ENCODE peak calls at places on chromosomes 3 and 15, in nine cellular contexts. K is stimulated activated CD8-positive, alpha-beta memory T cell treated with anti-CD3 and anti-CD28 coated beads, Interleukin-15, amount 100 ng/mL, for 24 hours; U is nephron progenitor cell; B is activated naive CD4-positive, alpha-beta T cell treated with anti-CD3 and anti-CD28 coated beads, Interleukin-2, amount 50 U/mL, for 16 hours; G is Ammon's horn; N is NCI-H345; F is OCI-LY7; S is upper lobe of right lung; X is fibroblast of lung. D is an unnamed sample.

GRCh38 chr15:31871159-31871886 is 159.0 kb upstream of the CHRNA7 start:
- DNase-seq in G (no peak), N (peak), F (peak), B (peak), X (no peak), S (no peak), K (no peak), U (no peak), D (no peak)

GRCh38 chr3:178127221-178127620 is 409.0 kb upstream of the KCNMB2 start:
- DNase-seq in F (no peak), K (no peak), B (no peak), U (no peak), N (no peak), G (no peak), S (no peak), X (no peak), D (no peak)

GRCh38 chr3:152403632-152404066 is 134.9 kb downstream of the MBNL1 start:
- DNase-seq in X (peak), K (no peak), B (no peak), G (peak), N (no peak), U (peak), S (peak), F (no peak), D (no peak)

GRCh38 chr3:186975726-186976125 is 45.4 kb downstream of the ST6GAL1 start:
- DNase-seq in G (no peak), S (no peak), F (no peak), B (no peak), X (no peak), N (no peak), K (no peak), U (no peak), D (no peak)

GRCh38 chr15:78761020-78761419 is 50.2 kb downstream of the ADAMTS7 start:
- DNase-seq in X (no peak), B (no peak), U (peak), S (peak), K (no peak), N (no peak), F (no peak), G (no peak), D (no peak)

GRCh38 chr3:113747719-113748046 is 848 bp downstream of the ATP6V1A start:
- DNase-seq in K (no peak), X (no peak), F (peak), U (no peak), G (peak), B (peak), N (no peak), S (no peak), D (no peak)

GRCh38 chr3:27326211-27326948 is 42.8 kb downstream of the NEK10 start:
- DNase-seq in U (no peak), S (no peak), X (peak), N (no peak), F (no peak), K (no peak), G (no peak), B (no peak), D (no peak)

GRCh38 chr3:138477120-138477519 is 42.7 kb downstream of the ESYT3 start:
- DNase-seq in X (no peak), B (no peak), S (peak), N (no peak), K (no peak), U (no peak), F (no peak), G (no peak), D (no peak)

GRCh38 chr3:29186982-29187718 is 93.7 kb upstream of the RBMS3 start:
- DNase-seq in S (no peak), F (no peak), G (no peak), U (no peak), N (no peak), X (peak), K (no peak), B (no peak), D (no peak)

GRCh38 chr3:71972031-71972430 is 187.1 kb upstream of the PROK2 start:
- DNase-seq in G (no peak), B (no peak), S (no peak), N (peak), X (no peak), K (no peak), F (peak), U (no peak), D (no peak)

GRCh38 chr3:48222616-48223513 is at the start of gene CAMP:
- DNase-seq in U (no peak), X (peak), S (peak), F (peak), G (peak), K (no peak), B (no peak), N (peak), D (peak)

GRCh38 chr3:184240384-184241140 is 8.2 kb downstream of the ALG3 start:
- DNase-seq in G (no peak), F (peak), S (no peak), U (peak), B (no peak), K (no peak), N (no peak), X (peak), D (no peak)

GRCh38 chr3:117045143-117045542 is 335.6 kb downstream of the TUSC7 start:
- DNase-seq in S (no peak), K (no peak), G (peak), X (no peak), B (no peak), N (no peak), U (peak), F (no peak), D (no peak)

GRCh38 chr3:107800705-107801104 is 277.9 kb downstream of the BBX start:
- DNase-seq in S (no peak), N (no peak), B (no peak), G (peak), U (no peak), X (no peak), K (no peak), F (no peak), D (no peak)

GRCh38 chr3:39180183-39180545 is 12.2 kb downstream of the XIRP1 start:
- DNase-seq in B (no peak), S (no peak), G (no peak), F (no peak), N (no peak), X (no peak), U (no peak), K (no peak), D (no peak)

GRCh38 chr3:60912142-60912541 is 339.1 kb downstream of the FHIT start:
- DNase-seq in B (no peak), G (no peak), X (no peak), K (no peak), N (no peak), F (no peak), S (no peak), U (no peak), D (no peak)

GRCh38 chr15:92648190-92648875 is 7.2 kb downstream of the FAM174B start:
- DNase-seq in U (no peak), B (no peak), N (no peak), F (no peak), K (no peak), X (no peak), G (no peak), S (no peak), D (no peak)

GRCh38 chr3:134328147-134328591 is 46.1 kb downstream of the AMOTL2 start:
- DNase-seq in N (no peak), G (no peak), U (no peak), K (no peak), X (peak), F (no peak), S (no peak), B (no peak), D (peak)

GRCh38 chr3:81585057-81585456 is 176.4 kb downstream of the GBE1 start:
- DNase-seq in S (no peak), U (no peak), X (no peak), G (no peak), B (no peak), K (no peak), F (no peak), N (no peak), D (no peak)

GRCh38 chr3:94301346-94301745 is 238.5 kb downstream of the NSUN3 start:
- DNase-seq in B (no peak), K (no peak), U (no peak), X (no peak), F (no peak), G (no peak), S (no peak), N (no peak), D (no peak)

GRCh38 chr3:85342915-85343314 is 384.1 kb downstream of the CADM2 start:
- DNase-seq in X (no peak), G (peak), S (no peak), B (no peak), K (no peak), N (peak), F (peak), U (no peak), D (no peak)

GRCh38 chr3:43883729-43884396 is 193.1 kb downstream of the ABHD5 start:
- DNase-seq in B (no peak), N (no peak), G (no peak), X (no peak), U (no peak), K (no peak), S (no peak), F (no peak), D (no peak)

GRCh38 chr3:30199096-30199734 is 407.2 kb upstream of the TGFBR2 start:
- DNase-seq in G (peak), N (peak), U (peak), F (peak), S (peak), B (peak), X (peak), K (peak), D (peak)

GRCh38 chr3:61761694-61762430 is 200.5 kb downstream of the PTPRG start:
- DNase-seq in N (no peak), X (no peak), K (no peak), U (no peak), S (no peak), G (no peak), F (no peak), B (no peak), D (no peak)

GRCh38 chr3:133673746-133674145 is 12.0 kb upstream of the TOPBP1 start:
- DNase-seq in F (no peak), S (no peak), X (no peak), K (no peak), G (no peak), B (no peak), U (no peak), N (no peak), D (no peak)

GRCh38 chr3:143168518-143169192 is 49.1 kb downstream of the CHST2 start:
- DNase-seq in G (no peak), B (no peak), K (no peak), X (no peak), F (no peak), U (no peak), S (no peak), N (no peak), D (no peak)